ENCODE peak calls at places on chromosomes 1 and 21, in four cellular contexts. B, L, N and S are unnamed samples.
A peak's percentile ranks its signal among the peaks of the same experiment; 100 is the strongest.

GRCh38 chr1:244074559-244075171 is 23.6 kb downstream of the ZBTB18 start:
- DNase-seq in N (no peak), L (peak; percentile 76), B (no peak), S (no peak)

GRCh38 chr1:209989525-209989924 is 51.5 kb downstream of the SYT14 start:
- DNase-seq in L (peak; percentile 17), B (peak; percentile 8), N (no peak), S (no peak)

GRCh38 chr21:40754466-40754865 is 92.5 kb downstream of the DSCAM start:
- DNase-seq in L (no peak), N (no peak), B (peak; percentile 83), S (no peak)

GRCh38 chr1:214281030-214281901 is at the start of gene SMYD2:
- DNase-seq in L (peak; percentile 85), N (no peak), B (peak; percentile 87), S (no peak)

GRCh38 chr1:59967141-59967697 is 40.6 kb upstream of the CYP2J2 start:
- DNase-seq in N (no peak), L (no peak), B (peak; percentile 43), S (no peak)

GRCh38 chr1:240282061-240282830 is 190.6 kb downstream of the FMN2 start:
- DNase-seq in N (no peak), B (no peak), L (no peak), S (no peak)

GRCh38 chr1:181778630-181779285 is 282.8 kb downstream of the ZNF648 start:
- DNase-seq in B (peak; percentile 43), N (no peak), L (no peak), S (no peak)

GRCh38 chr1:7785108-7785507 is 1.0 kb downstream of the PER3 start:
- DNase-seq in N (no peak), B (no peak), L (no peak), S (no peak)

GRCh38 chr1:215476541-215476940 is 90.6 kb upstream of the KCTD3 start:
- DNase-seq in N (no peak), L (no peak), B (no peak), S (no peak)

DNA sequence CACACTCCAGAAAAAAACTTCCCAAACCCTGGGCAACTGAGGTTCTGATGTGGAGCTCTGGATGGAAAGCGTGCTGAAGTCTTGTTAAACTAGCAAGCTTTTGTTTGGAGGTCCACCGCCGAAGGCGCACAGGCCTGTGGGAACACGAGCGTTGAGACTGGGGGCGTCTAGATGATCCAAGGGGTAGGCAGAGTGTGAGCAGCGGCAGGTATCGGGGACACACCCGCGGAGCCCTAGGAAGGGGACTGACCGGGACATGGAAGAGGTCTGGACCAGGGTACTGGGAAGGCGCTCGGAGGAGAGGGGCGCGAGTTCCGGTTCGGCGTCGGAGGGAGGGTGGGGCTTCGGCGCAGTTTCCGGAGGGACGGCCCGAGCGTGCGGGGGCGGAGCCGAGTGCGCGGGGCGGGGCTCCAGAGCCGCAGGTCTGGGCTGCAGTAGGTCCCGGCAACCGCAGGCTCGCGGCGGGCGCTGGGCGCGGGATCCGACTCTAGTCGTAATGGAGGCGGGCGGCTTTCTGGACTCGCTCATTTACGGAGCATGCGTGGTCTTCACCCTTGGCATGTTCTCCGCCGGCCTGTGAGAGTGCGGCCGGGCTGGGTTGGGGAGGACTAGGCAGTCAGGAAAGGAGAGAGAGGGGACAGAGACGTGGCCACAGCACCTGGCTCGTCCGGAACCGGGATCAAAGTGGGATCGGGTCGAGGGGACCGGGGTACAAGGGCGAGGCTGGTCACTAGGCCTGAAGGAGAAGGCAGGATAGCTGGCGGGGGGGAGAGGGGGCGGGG is at the start of gene SLC50A1:
- DNase-seq in B (peak; percentile 98), L (peak; percentile 97), N (peak; percentile 85), S (peak; percentile 83)
- TF ChIP-seq CTCF in B (no peak), L (no peak), N (peak; percentile 60), S (no peak)

GRCh38 chr1:234069760-234070159 is 165.3 kb downstream of the SLC35F3 start:
- DNase-seq in N (no peak), B (no peak), L (no peak), S (no peak)
- TF ChIP-seq CTCF in N (no peak), B (no peak), L (no peak), S (no peak)

GRCh38 chr1:212606734-212607205 is 1.8 kb upstream of the ATF3 start:
- DNase-seq in L (peak; percentile 45), N (no peak), B (no peak), S (no peak)
- TF ChIP-seq CTCF in L (no peak), N (peak; percentile 16), B (no peak), S (no peak)

GRCh38 chr21:46108827-46109226 is 10.9 kb downstream of the COL6A2 start:
- DNase-seq in N (no peak), L (no peak), B (no peak), S (no peak)

GRCh38 chr21:46111193-46111571 is 13.3 kb downstream of the COL6A2 start:
- DNase-seq in L (no peak), B (no peak), N (no peak), S (peak; percentile 2)

GRCh38 chr21:46111857-46112730 is 14.2 kb downstream of the COL6A2 start:
- DNase-seq in L (no peak), N (peak; percentile 1), B (no peak), S (peak; percentile 18)

GRCh38 chr21:46109251-46110221 is 11.6 kb downstream of the COL6A2 start:
- DNase-seq in N (peak; percentile 0), B (no peak), L (no peak), S (peak; percentile 18)

GRCh38 chr21:46110499-46111192 is 12.7 kb downstream of the COL6A2 start:
- DNase-seq in B (peak; percentile 35), L (no peak), N (peak; percentile 15), S (peak; percentile 14)
- TF ChIP-seq CTCF in B (no peak), L (no peak), N (no peak), S (no peak)

GRCh38 chr1:165764277-165764676 is 4.4 kb downstream of the TMCO1 start:
- DNase-seq in B (no peak), N (no peak), L (no peak), S (no peak)

GRCh38 chr1:165763442-165763841 is 5.2 kb downstream of the TMCO1 start:
- DNase-seq in B (no peak), N (no peak), L (no peak), S (no peak)

GRCh38 chr1:165773324-165773965 is 4.8 kb upstream of the TMCO1 start:
- DNase-seq in L (no peak), B (no peak), N (no peak), S (no peak)

GRCh38 chr1:165772739-165773138 is 4.1 kb upstream of the TMCO1 start:
- DNase-seq in N (no peak), L (no peak), B (no peak), S (no peak)

DNA sequence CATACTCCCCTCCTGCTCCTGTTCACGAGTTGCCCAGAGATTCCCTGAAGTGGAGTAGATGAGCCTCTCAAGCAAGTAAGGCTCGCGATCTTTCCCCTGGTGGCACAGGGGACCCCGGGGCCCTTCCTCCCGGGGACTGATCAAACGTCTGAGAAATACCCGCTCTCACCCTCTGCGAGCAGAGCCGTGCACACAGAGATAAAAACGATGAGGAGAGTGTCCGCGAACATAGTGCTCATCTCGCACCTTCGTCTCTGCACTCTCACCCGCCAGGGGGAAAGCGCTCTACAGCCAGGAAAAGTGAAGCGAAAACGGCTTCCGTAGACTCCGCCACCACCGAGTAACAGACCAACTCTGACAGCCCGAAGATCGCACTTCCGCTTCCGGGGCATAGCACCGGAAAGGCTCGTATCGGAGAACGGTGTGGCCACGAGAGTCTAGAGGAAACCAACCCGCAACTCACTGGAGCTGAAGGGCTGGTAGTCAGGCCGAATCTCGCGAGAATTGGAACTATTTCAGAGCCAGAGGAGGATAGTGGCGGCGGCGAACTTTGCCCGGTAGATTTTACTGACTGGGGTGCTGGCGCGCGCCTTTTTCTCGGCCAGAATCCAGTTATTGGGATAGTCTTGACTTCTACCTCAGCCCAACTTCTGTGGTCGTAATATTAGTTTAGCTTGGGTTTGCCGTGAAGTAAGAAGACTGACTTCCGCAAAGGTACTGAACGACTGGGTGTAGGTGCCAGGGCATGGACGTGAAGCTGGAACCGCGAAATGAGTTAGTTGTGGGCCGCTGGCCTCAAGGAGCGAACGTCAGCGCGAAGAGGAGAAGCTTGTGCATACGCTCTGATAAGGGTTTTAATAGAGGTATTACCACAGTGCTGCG is at the start of gene TMCO1:
- DNase-seq in L (peak; percentile 94), B (peak; percentile 99), N (peak; percentile 95), S (peak; percentile 94)
- TF ChIP-seq CTCF in L (peak; percentile 3), B (peak; percentile 28), N (peak; percentile 17), S (no peak)

GRCh38 chr21:28442085-28442484 is 550.6 kb downstream of the LTN1 start:
- DNase-seq in N (no peak), L (no peak), B (no peak), S (no peak)

GRCh38 chr21:28442624-28443023 is 550.1 kb downstream of the LTN1 start:
- DNase-seq in N (no peak), B (no peak), L (no peak), S (no peak)

GRCh38 chr21:28445081-28445830 is 547.4 kb downstream of the LTN1 start:
- DNase-seq in N (no peak), L (no peak), B (no peak), S (no peak)

GRCh38 chr21:28444131-28444530 is 548.5 kb downstream of the LTN1 start:
- DNase-seq in B (no peak), L (no peak), N (no peak), S (no peak)

GRCh38 chr21:28444567-28444966 is 548.1 kb downstream of the LTN1 start:
- DNase-seq in B (no peak), L (no peak), N (no peak), S (no peak)
- TF ChIP-seq CTCF in B (no peak), L (no peak), N (no peak), S (no peak)

GRCh38 chr1:242427519-242427918 is 97.0 kb downstream of the PLD5 start:
- DNase-seq in N (no peak), L (no peak), B (no peak), S (no peak)

GRCh38 chr1:242430956-242431355 is 93.5 kb downstream of the PLD5 start:
- DNase-seq in L (no peak), N (no peak), B (no peak), S (no peak)

GRCh38 chr1:242426271-242426905 is 98.1 kb downstream of the PLD5 start:
- DNase-seq in L (no peak), B (no peak), N (no peak), S (no peak)

GRCh38 chr1:242428403-242429190 is 95.9 kb downstream of the PLD5 start:
- DNase-seq in B (no peak), N (no peak), L (no peak), S (no peak)

DNA sequence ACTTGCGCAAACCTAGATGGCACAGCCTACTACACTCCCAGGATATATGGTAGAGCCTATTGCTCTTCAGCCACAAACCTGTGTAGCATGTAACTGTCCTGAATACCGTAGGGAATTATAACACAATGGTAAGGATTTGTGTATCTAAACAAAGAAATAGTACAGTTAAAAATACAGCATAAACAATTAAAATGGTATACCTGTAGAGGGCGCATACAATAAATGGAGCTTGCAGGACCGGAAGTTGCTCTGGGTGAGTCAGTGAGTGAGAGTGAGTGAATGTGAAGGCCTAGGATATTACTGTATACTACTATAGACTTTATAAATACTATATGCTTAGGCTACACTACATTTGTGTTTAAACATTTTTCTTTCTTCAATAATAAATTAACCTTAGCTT is 99.3 kb downstream of the PLD5 start:
- DNase-seq in B (no peak), L (no peak), N (no peak), S (no peak)
- TF ChIP-seq CTCF in B (no peak), L (peak; percentile 7), N (no peak), S (no peak)

GRCh38 chr1:10105484-10105883 is 72.7 kb downstream of the UBE4B start:
- DNase-seq in B (no peak), L (no peak), N (no peak), S (no peak)

GRCh38 chr1:10106241-10106640 is 73.5 kb downstream of the UBE4B start:
- DNase-seq in B (no peak), N (no peak), L (no peak), S (no peak)

GRCh38 chr1:10103193-10103592 is 70.4 kb downstream of the UBE4B start:
- DNase-seq in L (no peak), N (no peak), B (no peak), S (no peak)

GRCh38 chr1:10104844-10105243 is 72.1 kb downstream of the UBE4B start:
- DNase-seq in B (no peak), N (no peak), L (no peak), S (no peak)

GRCh38 chr1:10101929-10102328 is 69.2 kb downstream of the UBE4B start:
- DNase-seq in L (no peak), B (no peak), N (no peak), S (no peak)
- TF ChIP-seq CTCF in L (no peak), B (peak; percentile 6), N (no peak), S (no peak)